ENCODE peak calls at places on chromosome 4, in six cellular contexts. One of them, this sample, is unnamed.

GRCh38 chr4:4849524-4850193 is 9.8 kb upstream of the MSX1 start:
- DNase-seq in K562: no peak
- DNase-seq in SK-N-SH: no peak
- DNase-seq in GM12878: no peak
- DNase-seq in HepG2: no peak
- DNase-seq in HCT116: no peak
- DNase-seq in this sample: no peak

GRCh38 chr4:141375855-141376254 is 155.2 kb downstream of the ZNF330 start:
- DNase-seq in SK-N-SH: peak; percentile 17
- DNase-seq in GM12878: no peak
- DNase-seq in HepG2: peak; percentile 17
- DNase-seq in HCT116: peak; percentile 65
- DNase-seq in K562: no peak
- DNase-seq in this sample: no peak

GRCh38 chr4:137674066-137674465 is 141.8 kb upstream of the PCDH18 start:
- DNase-seq in HepG2: no peak
- DNase-seq in SK-N-SH: no peak
- DNase-seq in K562: no peak
- DNase-seq in GM12878: no peak
- DNase-seq in HCT116: no peak
- DNase-seq in this sample: no peak

GRCh38 chr4:26023191-26023972 is 109.4 kb downstream of the SMIM20 start:
- DNase-seq in HepG2: peak; percentile 13
- DNase-seq in GM12878: no peak
- DNase-seq in K562: no peak
- DNase-seq in SK-N-SH: no peak
- DNase-seq in HCT116: no peak
- DNase-seq in this sample: no peak

GRCh38 chr4:74431113-74431826 is 13.7 kb upstream of the AREG start:
- DNase-seq in SK-N-SH: no peak
- DNase-seq in K562: no peak
- DNase-seq in HepG2: no peak
- DNase-seq in HCT116: no peak
- DNase-seq in GM12878: peak; percentile 23
- DNase-seq in this sample: no peak

GRCh38 chr4:139625487-139625886 is 40.1 kb upstream of the MGST2 start:
- DNase-seq in HepG2: no peak
- DNase-seq in GM12878: no peak
- DNase-seq in K562: no peak
- DNase-seq in SK-N-SH: no peak
- DNase-seq in HCT116: no peak
- DNase-seq in this sample: no peak

GRCh38 chr4:133000012-133000411 is 149.1 kb upstream of the PCDH10 start:
- DNase-seq in HCT116: no peak
- DNase-seq in SK-N-SH: no peak
- DNase-seq in K562: no peak
- DNase-seq in GM12878: no peak
- DNase-seq in HepG2: no peak
- DNase-seq in this sample: no peak

GRCh38 chr4:147017081-147017480 is 71.4 kb upstream of the TTC29 start:
- DNase-seq in K562: no peak
- DNase-seq in HCT116: no peak
- DNase-seq in GM12878: no peak
- DNase-seq in SK-N-SH: no peak
- DNase-seq in HepG2: no peak
- DNase-seq in this sample: no peak

GRCh38 chr4:70533211-70533610 is 14.8 kb downstream of the AMTN start:
- DNase-seq in HCT116: no peak
- DNase-seq in HepG2: no peak
- DNase-seq in GM12878: no peak
- DNase-seq in SK-N-SH: no peak
- DNase-seq in K562: no peak
- DNase-seq in this sample: no peak

GRCh38 chr4:186703510-186703909 is 20.1 kb downstream of the FAT1 start:
- DNase-seq in HCT116: no peak
- DNase-seq in K562: no peak
- DNase-seq in GM12878: no peak
- DNase-seq in SK-N-SH: no peak
- DNase-seq in HepG2: no peak
- DNase-seq in this sample: no peak

GRCh38 chr4:46389301-46389761 is 597 bp downstream of the GABRA2 start:
- DNase-seq in K562: no peak
- DNase-seq in GM12878: no peak
- DNase-seq in HCT116: no peak
- DNase-seq in SK-N-SH: peak; percentile 15
- DNase-seq in HepG2: peak; percentile 2
- DNase-seq in this sample: no peak

GRCh38 chr4:10171055-10171454 is 54.5 kb upstream of the WDR1 start:
- DNase-seq in K562: peak; percentile 39
- DNase-seq in SK-N-SH: no peak
- DNase-seq in HCT116: no peak
- DNase-seq in HepG2: no peak
- DNase-seq in GM12878: no peak
- DNase-seq in this sample: no peak

GRCh38 chr4:38691251-38692008 is 27.4 kb downstream of the KLF3 start:
- DNase-seq in GM12878: no peak
- DNase-seq in SK-N-SH: no peak
- DNase-seq in HCT116: no peak
- DNase-seq in HepG2: no peak
- DNase-seq in K562: no peak
- DNase-seq in this sample: no peak

GRCh38 chr4:791866-792630 is 33.9 kb downstream of the CPLX1 start:
- DNase-seq in K562: no peak
- DNase-seq in SK-N-SH: no peak
- DNase-seq in HCT116: no peak
- DNase-seq in HepG2: no peak
- DNase-seq in GM12878: no peak
- DNase-seq in this sample: no peak

GRCh38 chr4:165464338-165464737 is 85.5 kb downstream of the CPE start:
- DNase-seq in HepG2: no peak
- DNase-seq in K562: no peak
- DNase-seq in GM12878: no peak
- DNase-seq in SK-N-SH: no peak
- DNase-seq in HCT116: no peak
- DNase-seq in this sample: no peak

GRCh38 chr4:119172223-119172622 is 36.6 kb downstream of the MYOZ2 start:
- DNase-seq in HepG2: no peak
- DNase-seq in HCT116: no peak
- DNase-seq in SK-N-SH: no peak
- DNase-seq in GM12878: no peak
- DNase-seq in K562: no peak
- DNase-seq in this sample: no peak

GRCh38 chr4:7516773-7517144 is 82.0 kb upstream of the PSAPL1 start:
- DNase-seq in HepG2: no peak
- DNase-seq in SK-N-SH: no peak
- DNase-seq in K562: no peak
- DNase-seq in HCT116: no peak
- DNase-seq in GM12878: no peak
- DNase-seq in this sample: no peak

GRCh38 chr4:39637572-39638357 is 900 bp downstream of the SMIM14 start:
- DNase-seq in SK-N-SH: peak; percentile 54
- DNase-seq in HCT116: peak; percentile 21
- DNase-seq in GM12878: no peak
- DNase-seq in K562: peak; percentile 41
- DNase-seq in HepG2: peak; percentile 64
- DNase-seq in this sample: peak; percentile 55

GRCh38 chr4:26568446-26568994 is 15.4 kb upstream of the TBC1D19 start:
- DNase-seq in HCT116: peak; percentile 93
- DNase-seq in SK-N-SH: no peak
- DNase-seq in GM12878: no peak
- DNase-seq in HepG2: no peak
- DNase-seq in K562: no peak
- DNase-seq in this sample: no peak

GRCh38 chr4:186942745-186943606 is 219.3 kb upstream of the FAT1 start:
- DNase-seq in GM12878: no peak
- DNase-seq in K562: no peak
- DNase-seq in SK-N-SH: peak; percentile 33
- DNase-seq in HepG2: no peak
- DNase-seq in HCT116: no peak
- DNase-seq in this sample: no peak

GRCh38 chr4:117434424-117434823 is 349.0 kb upstream of the TRAM1L1 start:
- DNase-seq in K562: no peak
- DNase-seq in SK-N-SH: no peak
- DNase-seq in GM12878: no peak
- DNase-seq in HepG2: no peak
- DNase-seq in HCT116: no peak
- DNase-seq in this sample: no peak
- H3K9ac ChIP-seq in K562: no peak overlapping the region
- H3K9ac ChIP-seq in SK-N-SH: no peak overlapping the region
- H3K9ac ChIP-seq in GM12878: no peak overlapping the region
- H3K9ac ChIP-seq in HepG2: no peak overlapping the region
- H3K9ac ChIP-seq in HCT116: no peak overlapping the region
- H3K9ac ChIP-seq in this sample: no peak overlapping the region

GRCh38 chr4:77960367-77960766 is 96.8 kb upstream of the FRAS1 start:
- DNase-seq in HepG2: no peak
- DNase-seq in SK-N-SH: no peak
- DNase-seq in HCT116: no peak
- DNase-seq in K562: no peak
- DNase-seq in GM12878: no peak
- DNase-seq in this sample: no peak

GRCh38 chr4:77963005-77963404 is 94.1 kb upstream of the FRAS1 start:
- DNase-seq in K562: no peak
- DNase-seq in GM12878: no peak
- DNase-seq in HCT116: no peak
- DNase-seq in HepG2: no peak
- DNase-seq in SK-N-SH: no peak
- DNase-seq in this sample: no peak

GRCh38 chr4:77956917-77957316 is 94.3 kb downstream of the MRPL1 start:
- DNase-seq in HCT116: no peak
- DNase-seq in GM12878: no peak
- DNase-seq in K562: no peak
- DNase-seq in SK-N-SH: no peak
- DNase-seq in HepG2: no peak
- DNase-seq in this sample: no peak

GRCh38 chr4:77958897-77959296 is 96.3 kb downstream of the MRPL1 start:
- DNase-seq in K562: no peak
- DNase-seq in HCT116: no peak
- DNase-seq in HepG2: no peak
- DNase-seq in SK-N-SH: no peak
- DNase-seq in GM12878: no peak
- DNase-seq in this sample: no peak

GRCh38 chr4:77959566-77960338 is 97.1 kb downstream of the MRPL1 start:
- DNase-seq in SK-N-SH: peak; percentile 37
- DNase-seq in HepG2: peak; percentile 63
- DNase-seq in GM12878: peak; percentile 12
- DNase-seq in HCT116: peak; percentile 51
- DNase-seq in K562: peak; percentile 34
- DNase-seq in this sample: no peak
- TF ChIP-seq JUND in SK-N-SH: no peak
- TF ChIP-seq JUND in HepG2: no peak
- TF ChIP-seq JUND in GM12878: no peak
- TF ChIP-seq JUND in HCT116: no peak
- TF ChIP-seq JUND in K562: no peak
- TF ChIP-seq JUND in this sample: no peak

GRCh38 chr4:98625399-98625798 is 33.0 kb downstream of the TSPAN5 start:
- DNase-seq in GM12878: no peak
- DNase-seq in K562: no peak
- DNase-seq in HepG2: no peak
- DNase-seq in HCT116: no peak
- DNase-seq in SK-N-SH: no peak
- DNase-seq in this sample: no peak
- H3K9ac ChIP-seq in GM12878: no peak overlapping the region
- H3K9ac ChIP-seq in K562: no peak overlapping the region
- H3K9ac ChIP-seq in HepG2: no peak overlapping the region
- H3K9ac ChIP-seq in HCT116: peak overlapping the region; percentile 52
- H3K9ac ChIP-seq in SK-N-SH: peak overlapping the region; percentile 3
- H3K9ac ChIP-seq in this sample: no peak overlapping the region

DNA sequence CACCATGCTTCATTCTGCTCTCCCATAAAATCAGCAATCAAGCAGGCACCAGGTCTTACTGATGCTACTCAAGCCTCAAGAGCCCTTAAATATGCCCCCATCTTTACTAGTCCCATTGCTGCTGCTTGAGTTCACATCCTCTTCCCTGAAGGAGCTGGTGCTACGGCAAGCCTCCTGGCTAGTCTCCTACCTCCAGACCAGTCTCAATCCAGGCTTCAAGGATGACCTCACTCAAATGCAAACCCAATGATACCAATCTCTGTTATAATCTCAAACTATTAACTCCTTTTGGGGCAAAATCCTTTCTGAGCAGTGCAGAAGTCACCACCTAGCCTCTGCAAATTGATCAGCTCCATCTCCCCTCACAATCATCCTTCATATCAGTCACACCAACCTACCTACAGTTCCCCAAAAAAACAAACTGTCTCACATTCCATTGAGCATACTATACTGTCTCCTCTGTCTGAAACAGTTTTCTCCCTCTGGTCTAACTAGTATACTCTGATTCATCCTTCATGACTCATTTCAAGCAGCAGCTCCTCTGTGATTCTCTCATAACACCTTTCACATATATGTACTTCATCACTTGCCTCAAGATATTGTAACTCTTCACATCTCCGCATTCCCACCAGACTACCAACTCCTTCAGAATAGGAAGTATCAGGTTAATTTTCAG is 30.0 kb downstream of the PAPSS1 start:
- DNase-seq in HepG2: peak; percentile 14
- DNase-seq in GM12878: no peak
- DNase-seq in SK-N-SH: no peak
- DNase-seq in K562: no peak
- DNase-seq in HCT116: peak; percentile 60
- DNase-seq in this sample: no peak
- TF ChIP-seq JUND in HepG2: no peak
- TF ChIP-seq JUND in GM12878: no peak
- TF ChIP-seq JUND in SK-N-SH: peak; percentile 82
- TF ChIP-seq JUND in K562: no peak
- TF ChIP-seq JUND in HCT116: peak; percentile 85
- TF ChIP-seq JUND in this sample: no peak

GRCh38 chr4:3046149-3046548 is 28.2 kb downstream of the HTT-AS start:
- DNase-seq in HCT116: no peak
- DNase-seq in K562: no peak
- DNase-seq in SK-N-SH: no peak
- DNase-seq in GM12878: no peak
- DNase-seq in HepG2: no peak
- DNase-seq in this sample: no peak

GRCh38 chr4:3045500-3045850 is 28.9 kb downstream of the HTT-AS start:
- DNase-seq in K562: peak; percentile 26
- DNase-seq in HepG2: no peak
- DNase-seq in SK-N-SH: no peak
- DNase-seq in HCT116: no peak
- DNase-seq in GM12878: no peak
- DNase-seq in this sample: no peak

GRCh38 chr4:3046623-3047022 is 27.7 kb downstream of the HTT-AS start:
- DNase-seq in SK-N-SH: no peak
- DNase-seq in HCT116: no peak
- DNase-seq in HepG2: no peak
- DNase-seq in K562: no peak
- DNase-seq in GM12878: no peak
- DNase-seq in this sample: no peak

GRCh38 chr4:3044812-3045499 is 29.4 kb downstream of the HTT-AS start:
- DNase-seq in SK-N-SH: no peak
- DNase-seq in HepG2: no peak
- DNase-seq in K562: no peak
- DNase-seq in HCT116: no peak
- DNase-seq in GM12878: no peak
- DNase-seq in this sample: no peak

GRCh38 chr4:3047464-3048286 is 26.7 kb downstream of the HTT-AS start:
- DNase-seq in K562: peak; percentile 44
- DNase-seq in SK-N-SH: peak; percentile 60
- DNase-seq in GM12878: peak; percentile 99
- DNase-seq in HCT116: peak; percentile 45
- DNase-seq in HepG2: peak; percentile 57
- DNase-seq in this sample: peak; percentile 41
- H3K9ac ChIP-seq in K562: no peak overlapping the region
- H3K9ac ChIP-seq in SK-N-SH: no peak overlapping the region
- H3K9ac ChIP-seq in GM12878: peak overlapping the region; percentile 29
- H3K9ac ChIP-seq in HCT116: no peak overlapping the region
- H3K9ac ChIP-seq in HepG2: peak overlapping the region; percentile 6
- H3K9ac ChIP-seq in this sample: no peak overlapping the region